ENCODE peak calls at places on chromosomes 6 and 20, in six cellular contexts. X is endothelial cell of umbilical vein; M is GM23248; U is OCI-LY7; L is CD4-positive, CD25-positive, alpha-beta regulatory T cell; Z is upper lobe of right lung. R is an unnamed sample.

GRCh38 chr6:19818805-19819204 is 18.4 kb upstream of the ID4 start:
- DNase-seq in M (peak; percentile 34), L (no peak), X (no peak), U (no peak), Z (no peak), R (no peak)

GRCh38 chr6:82494367-82494766 is 130.8 kb downstream of the TPBG start:
- DNase-seq in Z (no peak), X (no peak), L (no peak), U (no peak), M (no peak), R (no peak)

GRCh38 chr6:1952726-1953360 is 292.6 kb downstream of the GMDS start:
- DNase-seq in M (peak; percentile 95), X (no peak), U (no peak), Z (no peak), L (no peak), R (no peak)

GRCh38 chr6:33632603-33633039 is 11.5 kb downstream of the ITPR3 start:
- DNase-seq in Z (no peak), X (peak; percentile 43), L (peak; percentile 38), M (peak; percentile 69), U (peak; percentile 61), R (peak; percentile 49)

GRCh38 chr20:46077642-46078305 is 12.0 kb downstream of the NCOA5 start:
- DNase-seq in L (no peak), Z (no peak), U (no peak), M (no peak), X (no peak), R (no peak)

GRCh38 chr6:35202066-35202546 is 11.7 kb upstream of the SCUBE3 start:
- DNase-seq in M (no peak), Z (no peak), U (no peak), L (no peak), X (no peak), R (no peak)

GRCh38 chr6:131510094-131510493 is 62.9 kb upstream of the ARG1 start:
- DNase-seq in U (peak; percentile 47), X (no peak), Z (no peak), L (no peak), M (no peak), R (no peak)

GRCh38 chr6:118934461-118935330 is at the start of gene MCM9:
- DNase-seq in Z (peak; percentile 96), U (peak; percentile 95), L (peak; percentile 84), X (peak; percentile 95), M (peak; percentile 92), R (peak; percentile 88)

GRCh38 chr6:154932562-154933027 is 62.5 kb upstream of the TIAM2 start:
- DNase-seq in U (no peak), L (no peak), Z (no peak), X (no peak), M (peak; percentile 73), R (no peak)

GRCh38 chr20:33477386-33478234 is 12.3 kb upstream of the CBFA2T2 start:
- DNase-seq in Z (no peak), M (no peak), U (peak; percentile 45), X (no peak), L (no peak), R (no peak)

GRCh38 chr6:160071805-160072687 is 49.6 kb upstream of the SLC22A1 start:
- DNase-seq in L (no peak), U (peak; percentile 9), Z (no peak), M (peak; percentile 16), X (no peak), R (no peak)

GRCh38 chr6:142507065-142507464 is 205.3 kb downstream of the ADGRG6 start:
- DNase-seq in U (no peak), L (no peak), X (no peak), M (no peak), Z (no peak), R (no peak)

GRCh38 chr6:168577496-168577895 is 136.5 kb downstream of the SMOC2 start:
- DNase-seq in M (no peak), U (no peak), L (no peak), Z (no peak), X (no peak), R (no peak)

GRCh38 chr6:156900292-156900691 is 123.1 kb downstream of the ARID1B start:
- DNase-seq in Z (no peak), M (no peak), X (no peak), U (no peak), L (no peak), R (no peak)

GRCh38 chr6:28597217-28597835 is 71.6 kb downstream of the GPX5 start:
- DNase-seq in L (no peak), U (no peak), X (peak; percentile 48), M (peak; percentile 57), Z (no peak), R (no peak)

GRCh38 chr6:129207832-129208231 is 324.9 kb downstream of the LAMA2 start:
- DNase-seq in X (no peak), M (no peak), Z (no peak), L (no peak), U (no peak), R (no peak)

GRCh38 chr6:15264412-15264811 is 18.5 kb downstream of the JARID2 start:
- DNase-seq in U (no peak), L (no peak), X (no peak), M (no peak), Z (no peak), R (no peak)

GRCh38 chr6:15263780-15264374 is 18.0 kb downstream of the JARID2 start:
- DNase-seq in X (no peak), U (no peak), M (no peak), L (no peak), Z (no peak), R (no peak)

GRCh38 chr6:15266423-15266996 is 20.6 kb downstream of the JARID2 start:
- DNase-seq in U (peak; percentile 77), M (no peak), X (peak; percentile 53), L (no peak), Z (no peak), R (no peak)

GRCh38 chr6:15265787-15266186 is 19.9 kb downstream of the JARID2 start:
- DNase-seq in Z (no peak), X (peak; percentile 29), U (no peak), M (peak; percentile 82), L (no peak), R (no peak)

DNA sequence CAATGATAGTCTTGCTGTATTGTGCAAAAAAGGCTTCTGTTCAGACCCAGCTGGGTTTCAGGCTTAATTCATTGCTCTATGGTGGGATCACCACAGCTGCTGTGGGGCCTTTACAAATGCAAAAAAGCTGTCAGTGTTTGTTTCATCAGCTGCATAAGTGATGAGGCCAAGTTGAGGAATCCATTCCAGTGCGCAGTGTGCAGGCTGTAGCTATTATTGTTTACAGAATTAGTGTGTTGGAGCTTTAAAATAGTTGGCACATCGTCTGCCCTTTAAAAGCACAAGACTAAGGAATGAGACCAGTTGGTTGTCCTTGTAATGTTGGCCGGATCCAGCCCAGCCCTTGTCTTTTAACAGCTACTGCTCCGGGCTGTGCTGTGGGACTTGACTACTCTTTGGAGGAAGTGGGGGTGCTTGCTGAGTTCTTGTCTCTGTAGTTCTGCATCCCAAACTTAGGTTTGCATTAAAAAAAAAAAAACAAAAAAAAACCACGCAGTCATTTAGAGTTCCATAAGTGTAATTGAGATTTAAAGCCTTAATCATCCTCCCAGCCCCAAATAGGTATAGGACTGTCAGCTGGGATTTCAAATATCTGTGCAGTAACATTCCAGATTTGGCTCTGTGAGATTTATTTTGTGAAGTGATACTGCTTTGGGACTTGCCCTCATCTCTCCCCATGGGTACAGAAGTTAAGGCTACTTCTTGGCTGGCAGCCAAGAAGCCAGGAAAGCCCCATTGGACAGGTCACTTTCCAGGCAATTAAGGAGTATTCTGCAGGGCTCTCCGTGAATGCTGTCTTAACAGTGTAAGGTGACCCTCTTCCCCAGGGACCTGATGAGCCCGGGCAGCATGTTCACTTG is 19.3 kb downstream of the JARID2 start:
- DNase-seq in Z (no peak), M (peak; percentile 74), U (peak; percentile 51), L (no peak), X (no peak), R (no peak)
- H3K4me3 ChIP-seq in Z (no peak overlapping the region), M (peak overlapping the region; percentile 30), U (peak overlapping the region; percentile 30), L (peak overlapping the region; percentile 43), X (no peak overlapping the region), R (peak overlapping the region; percentile 17)

GRCh38 chr20:25036331-25036936 is 21.5 kb downstream of the ACSS1 start:
- DNase-seq in L (no peak), Z (no peak), U (peak; percentile 23), M (no peak), X (peak; percentile 87), R (no peak)
- H3K4me3 ChIP-seq in L (peak overlapping the region; percentile 64), Z (no peak overlapping the region), U (peak overlapping the region; percentile 50), M (no peak overlapping the region), X (no peak overlapping the region), R (peak overlapping the region; percentile 35)

GRCh38 chr6:85674604-85675003 is 31.9 kb upstream of the SYNCRIP start:
- DNase-seq in X (no peak), L (no peak), M (no peak), U (peak; percentile 21), Z (no peak), R (no peak)

GRCh38 chr6:85673198-85674139 is 30.8 kb upstream of the SYNCRIP start:
- DNase-seq in X (no peak), U (peak; percentile 14), Z (no peak), L (no peak), M (no peak), R (no peak)

GRCh38 chr6:85676086-85676729 is 33.5 kb upstream of the SYNCRIP start:
- DNase-seq in X (peak; percentile 30), L (no peak), U (peak; percentile 18), M (peak; percentile 57), Z (no peak), R (no peak)

GRCh38 chr6:85677243-85677956 is 34.7 kb upstream of the SYNCRIP start:
- DNase-seq in Z (no peak), L (no peak), M (peak; percentile 47), U (peak; percentile 55), X (peak; percentile 49), R (no peak)

DNA sequence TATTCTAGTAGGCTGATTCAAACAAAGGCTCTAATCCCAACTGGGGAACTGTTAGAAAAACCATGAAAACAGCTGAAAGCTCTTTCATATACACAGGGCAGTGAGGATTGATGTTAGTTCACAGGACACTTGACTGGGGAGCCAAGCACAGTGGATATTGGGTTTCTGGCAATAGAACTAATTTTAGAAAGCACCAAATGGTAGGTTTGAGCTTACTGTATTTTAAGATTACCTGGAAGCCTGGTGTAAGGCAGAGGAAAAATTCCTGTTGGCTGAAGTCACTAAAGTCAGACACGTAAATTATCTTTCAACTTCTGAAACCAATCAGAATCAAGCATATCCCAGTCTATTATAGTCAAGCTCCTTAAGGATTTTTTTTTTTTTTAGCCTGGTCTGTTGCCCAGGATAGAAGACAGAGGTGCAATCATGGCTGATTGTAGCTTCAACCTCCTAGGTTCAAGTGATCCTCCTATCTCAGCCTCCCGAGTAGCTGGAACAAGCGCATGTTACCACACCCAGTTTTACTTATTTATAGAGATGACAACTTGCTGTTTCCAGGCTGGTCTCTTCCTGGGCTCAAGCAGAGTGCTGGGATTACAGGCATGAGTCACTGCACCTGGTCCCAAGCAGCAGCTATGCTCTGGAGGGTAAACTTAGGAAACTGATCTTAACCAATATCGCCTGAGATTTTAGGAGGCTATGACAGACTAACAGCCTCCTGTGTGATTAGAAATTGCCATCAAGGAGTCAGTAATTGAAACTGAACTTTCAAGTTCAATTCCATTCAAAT is 32.5 kb upstream of the SYNCRIP start:
- DNase-seq in L (no peak), X (peak; percentile 46), Z (no peak), M (peak; percentile 67), U (peak; percentile 16), R (no peak)
- H3K4me3 ChIP-seq in L (peak overlapping the region; percentile 100), X (no peak overlapping the region), Z (peak overlapping the region; percentile 91), M (peak overlapping the region; percentile 81), U (peak overlapping the region; percentile 97), R (peak overlapping the region; percentile 96)

DNA sequence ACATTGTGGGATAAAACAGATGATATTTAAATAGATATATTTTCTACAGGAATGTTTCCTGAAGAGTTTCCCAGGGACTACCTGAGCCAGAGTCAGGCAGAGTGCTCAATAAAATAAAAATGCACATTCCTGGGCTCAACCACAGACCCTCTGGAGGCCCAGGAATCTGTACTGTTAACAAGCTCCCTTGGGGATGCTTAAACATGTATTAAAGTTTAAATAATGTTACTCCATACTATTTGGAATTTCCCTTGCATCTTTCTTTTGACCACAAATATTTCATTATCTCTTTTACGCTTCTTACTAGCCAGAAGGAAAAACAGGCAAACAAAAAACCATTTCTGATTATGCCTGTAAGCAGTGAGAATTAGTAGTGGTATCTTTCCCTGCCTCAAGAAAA is 42.3 kb downstream of the GPR63 start:
- DNase-seq in U (no peak), L (no peak), M (peak; percentile 19), Z (no peak), X (no peak), R (no peak)
- H3K4me3 ChIP-seq in U (no peak overlapping the region), L (no peak overlapping the region), M (no peak overlapping the region), Z (no peak overlapping the region), X (no peak overlapping the region), R (no peak overlapping the region)

R was measured in CD8-positive, alpha-beta memory T cell.